ENCODE peak calls at places on chromosomes 7 and 10, in nine cellular contexts. I is esophagus squamous epithelium, G is heart left ventricle, K is upper lobe of left lung, B is GM12878, P is uterus, Q is body of pancreas, R is stomach, H is gastrocnemius medialis. L is an unnamed sample. For H3K4me1, the result is how much of the 10 kb centered on the place peaks cover.

GRCh38 chr7:131895541-131896173 is 339.2 kb upstream of the PODXL start:
- DNase-seq in I (no peak), G (no peak), K (no peak), B (no peak), P (no peak), Q (no peak), R (no peak), H (no peak), L (no peak)

GRCh38 chr7:122675011-122675410 is 23.9 kb downstream of the RNF133 start:
- DNase-seq in I (no peak), G (no peak), K (no peak), B (no peak), P (no peak), Q (no peak), R (no peak), H (no peak), L (no peak)

GRCh38 chr7:123724725-123725381 is 23.9 kb downstream of the WASL start:
- DNase-seq in I (no peak), G (no peak), K (no peak), B (no peak), P (no peak), Q (no peak), R (no peak), H (no peak), L (no peak)

GRCh38 chr10:97895915-97896314 is 46.3 kb downstream of the GOLGA7B start:
- DNase-seq in I (no peak), G (no peak), K (no peak), B (no peak), P (no peak), Q (no peak), R (no peak), H (no peak), L (no peak)

GRCh38 chr10:80487791-80488538 is 33.9 kb downstream of the TSPAN14 start:
- DNase-seq in I (no peak), G (peak), K (no peak), B (no peak), P (no peak), Q (peak), R (peak), H (no peak), L (no peak)

GRCh38 chr10:73803680-73804286 is 7.6 kb downstream of the NDST2 start:
- DNase-seq in I (no peak), G (no peak), K (no peak), B (peak), P (no peak), Q (no peak), R (no peak), H (no peak), L (no peak)

GRCh38 chr10:67697646-67698245 is 1.8 kb upstream of the CTNNA3 start:
- DNase-seq in I (no peak), G (no peak), K (no peak), B (no peak), P (no peak), Q (peak), R (no peak), H (no peak), L (peak)

GRCh38 chr10:34222359-34222758 is 592.7 kb downstream of the PARD3 start:
- DNase-seq in I (no peak), G (no peak), K (no peak), B (no peak), P (no peak), Q (no peak), R (no peak), H (no peak), L (no peak)

GRCh38 chr7:128874140-128875031 is 11.7 kb downstream of the ATP6V1F start:
- DNase-seq in I (no peak), G (peak), K (peak), B (no peak), P (no peak), Q (no peak), R (no peak), H (no peak), L (no peak)

GRCh38 chr10:25142465-25142864 is 32.3 kb upstream of the GPR158 start:
- DNase-seq in I (no peak), G (no peak), K (no peak), B (no peak), P (no peak), Q (no peak), R (no peak), H (no peak), L (no peak)

GRCh38 chr7:102875700-102876192 is 37.1 kb upstream of the LRRC17 start:
- DNase-seq in I (no peak), G (no peak), K (no peak), B (no peak), P (no peak), Q (peak), R (peak), H (no peak), L (no peak)

GRCh38 chr10:105679781-105680180 is 1038.7 kb downstream of the SORCS3 start:
- DNase-seq in I (no peak), G (no peak), K (no peak), B (no peak), P (no peak), Q (no peak), R (no peak), H (no peak), L (no peak)

GRCh38 chr10:132061465-132062180 is 4.1 kb upstream of the JAKMIP3 start:
- DNase-seq in I (no peak), G (peak), K (no peak), B (no peak), P (no peak), Q (no peak), R (peak), H (no peak), L (no peak)

GRCh38 chr7:143900230-143900766 is 1.7 kb downstream of the TCAF1 start:
- DNase-seq in I (no peak), G (no peak), K (no peak), B (no peak), P (no peak), Q (peak), R (no peak), H (no peak), L (no peak)

GRCh38 chr10:3365630-3366029 is 193.0 kb upstream of the PITRM1 start:
- DNase-seq in I (no peak), G (no peak), K (no peak), B (no peak), P (no peak), Q (no peak), R (no peak), H (no peak), L (no peak)

GRCh38 chr7:102291056-102291915 is 4.6 kb downstream of the SH2B2 start:
- DNase-seq in I (no peak), G (no peak), K (no peak), B (peak), P (no peak), Q (no peak), R (no peak), H (no peak), L (no peak)

DNA sequence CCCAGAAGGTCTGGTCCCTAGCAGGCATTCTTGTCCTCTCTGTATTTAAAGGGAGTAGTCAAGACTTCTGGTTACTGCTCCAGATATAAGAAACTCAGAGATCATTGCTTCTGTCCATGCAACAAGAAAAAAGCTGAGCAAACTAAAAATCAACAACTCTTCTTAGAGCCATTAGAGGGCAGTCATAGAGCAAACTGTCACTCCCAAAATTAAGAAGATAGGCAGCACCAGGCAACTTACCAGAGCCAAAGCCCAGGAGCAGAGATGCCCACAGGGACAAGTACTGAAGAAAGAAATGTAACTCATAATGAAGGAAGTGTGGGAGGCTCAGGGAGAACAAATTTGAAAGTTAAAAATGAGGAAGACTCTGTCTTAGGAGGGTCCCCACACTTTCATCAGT is 472.9 kb upstream of the COBL start:
- DNase-seq in I (no peak), G (no peak), K (no peak), B (no peak), P (no peak), Q (no peak), R (no peak), H (no peak), L (no peak)
- TF ChIP-seq CTCF in I (no peak), G (no peak), K (no peak), B (no peak), P (no peak), Q (no peak), R (no peak), H (no peak), L (no peak)

DNA sequence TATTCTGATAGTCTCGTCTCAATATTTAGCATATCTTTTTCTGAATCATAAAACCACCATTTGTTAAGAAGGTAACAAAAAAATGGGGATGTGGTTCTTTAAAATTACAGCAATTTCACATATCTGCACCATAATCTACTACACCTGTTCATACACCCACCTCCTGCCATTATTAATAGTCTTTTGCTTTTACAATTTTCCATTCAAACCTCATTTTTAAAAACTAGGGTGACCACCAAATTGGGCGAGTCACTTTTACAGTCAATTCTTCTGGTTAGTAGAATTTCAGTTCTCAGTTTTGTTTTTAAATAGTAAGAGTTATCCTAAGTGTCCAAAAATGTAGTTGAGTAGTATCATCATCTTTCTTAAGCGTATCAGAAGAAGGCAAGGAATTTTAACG is 48.4 kb upstream of the GSAP start:
- DNase-seq in I (no peak), G (no peak), K (no peak), B (peak), P (no peak), Q (no peak), R (no peak), H (no peak), L (no peak)
- H3K4me1 ChIP-seq in I (under half), G (under half), K (under half), B (under half), P (under half), Q (under half), R (under half), H (under half), L (under half)

GRCh38 chr7:64557601-64558322 is 5.1 kb downstream of the ZNF680 start:
- DNase-seq in I (no peak), G (no peak), K (no peak), B (no peak), P (no peak), Q (no peak), R (no peak), H (no peak), L (no peak)

GRCh38 chr7:64555046-64555445 is 7.8 kb downstream of the ZNF680 start:
- DNase-seq in I (no peak), G (no peak), K (no peak), B (no peak), P (no peak), Q (no peak), R (no peak), H (no peak), L (no peak)

GRCh38 chr7:64558781-64559180 is 4.1 kb downstream of the ZNF680 start:
- DNase-seq in I (no peak), G (no peak), K (no peak), B (no peak), P (no peak), Q (no peak), R (no peak), H (no peak), L (no peak)

GRCh38 chr7:64559206-64559605 is 3.7 kb downstream of the ZNF680 start:
- DNase-seq in I (no peak), G (no peak), K (no peak), B (no peak), P (no peak), Q (peak), R (no peak), H (no peak), L (peak)

DNA sequence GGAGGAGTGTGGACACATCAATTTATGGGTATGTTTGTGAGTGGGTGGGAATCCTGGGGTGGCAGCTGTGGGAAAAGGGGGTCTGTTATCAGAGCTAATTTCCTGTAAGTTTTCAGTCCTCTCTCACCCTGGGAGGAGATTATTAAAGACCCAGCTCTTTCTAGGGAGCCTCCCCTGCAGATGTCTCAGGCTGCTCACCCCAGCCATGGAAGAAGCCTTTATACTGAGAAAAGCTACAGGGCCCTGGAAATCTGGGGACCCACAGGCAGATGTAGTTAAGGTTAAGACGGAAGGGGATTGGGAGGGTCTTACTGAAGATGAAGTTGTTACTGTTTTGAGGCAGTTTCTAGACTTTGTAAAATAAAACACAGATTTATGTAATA is 4.6 kb downstream of the ZNF680 start:
- DNase-seq in I (no peak), G (no peak), K (no peak), B (no peak), P (no peak), Q (no peak), R (no peak), H (no peak), L (no peak)
- TF ChIP-seq POLR2A in I (no peak), G (no peak), K (no peak), B (no peak), P (no peak), Q (no peak), R (no peak), H (no peak), L (no peak)

GRCh38 chr10:108787932-108788331 is 1135.4 kb downstream of the XPNPEP1 start:
- DNase-seq in I (no peak), G (no peak), K (no peak), B (no peak), P (no peak), Q (no peak), R (no peak), H (no peak), L (no peak)

GRCh38 chr10:108782411-108782810 is 1140.9 kb downstream of the XPNPEP1 start:
- DNase-seq in I (no peak), G (no peak), K (no peak), B (no peak), P (no peak), Q (no peak), R (no peak), H (no peak), L (no peak)

GRCh38 chr10:108785011-108785410 is 1138.3 kb downstream of the XPNPEP1 start:
- DNase-seq in I (no peak), G (no peak), K (no peak), B (no peak), P (no peak), Q (no peak), R (no peak), H (no peak), L (no peak)

GRCh38 chr10:108784534-108784933 is 1138.8 kb downstream of the XPNPEP1 start:
- DNase-seq in I (no peak), G (no peak), K (no peak), B (no peak), P (no peak), Q (no peak), R (no peak), H (no peak), L (no peak)

DNA sequence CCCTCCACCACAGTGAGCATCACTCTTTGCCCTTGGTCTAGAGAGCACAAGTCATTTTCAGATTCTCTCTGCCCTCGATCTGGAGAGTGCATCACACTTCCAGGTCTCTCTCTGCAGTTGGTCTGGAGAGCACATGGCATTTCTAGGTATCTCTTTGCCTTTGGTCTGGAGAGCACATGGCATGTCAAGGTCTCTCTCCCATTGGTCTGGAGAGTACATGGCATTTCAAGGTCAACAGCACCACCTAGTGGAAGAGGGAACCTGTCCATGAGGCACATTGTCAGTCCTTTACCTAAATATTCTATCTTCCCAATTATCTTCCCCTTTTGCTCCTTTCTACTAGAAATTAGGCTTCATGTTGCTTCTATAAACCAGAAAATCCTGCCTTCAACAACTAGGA is 1139.4 kb downstream of the XPNPEP1 start:
- DNase-seq in I (no peak), G (no peak), K (no peak), B (peak), P (no peak), Q (no peak), R (peak), H (no peak), L (peak)
- TF ChIP-seq CTCF in I (no peak), G (no peak), K (peak), B (peak), P (no peak), Q (peak), R (no peak), H (no peak), L (peak)

DNA sequence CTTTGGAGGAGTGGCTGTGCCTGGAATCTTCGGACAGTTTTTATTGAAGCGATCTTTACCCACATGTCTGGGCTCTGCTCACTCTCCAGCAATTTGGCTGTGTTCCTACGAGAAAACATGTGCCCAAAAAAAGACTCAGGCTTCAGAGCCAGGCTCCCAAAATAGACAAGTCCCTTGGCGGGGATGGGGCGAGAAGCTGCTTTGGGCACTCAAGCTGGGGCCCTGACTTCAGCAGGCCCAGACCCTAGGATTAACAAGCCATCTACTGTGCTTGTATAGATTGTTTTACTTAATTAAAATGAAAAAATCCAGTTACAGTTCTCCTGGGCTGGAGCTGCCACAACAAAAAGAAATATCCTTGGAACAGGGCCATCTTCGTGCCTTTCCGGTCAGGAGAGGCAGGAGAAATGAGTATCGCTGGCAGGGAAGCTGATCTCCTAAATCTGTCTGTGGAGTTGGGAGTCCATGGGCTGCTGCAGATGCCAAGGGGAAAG is 51.4 kb upstream of the PDCD4 start:
- DNase-seq in I (no peak), G (no peak), K (no peak), B (no peak), P (peak), Q (peak), R (no peak), H (peak), L (peak)
- H3K4me1 ChIP-seq in I (half or more), G (under half), K (under half), B (under half), P (under half), Q (half or more), R (half or more), H (half or more), L (under half)

GRCh38 chr7:4642468-4643203 is 39.5 kb upstream of the FOXK1 start:
- DNase-seq in I (no peak), G (no peak), K (no peak), B (no peak), P (no peak), Q (no peak), R (no peak), H (no peak), L (no peak)
- TF ChIP-seq POLR2A in I (no peak), G (no peak), K (no peak), B (no peak), P (no peak), Q (no peak), R (no peak), H (no peak), L (no peak)

L was measured in testis.